ENCODE peak calls at places on chromosome 16, in five cellular contexts. Y is GM23248; J is ovary; L is CD4-positive, alpha-beta memory T cell; B is CD8-positive, alpha-beta memory T cell. A is an unnamed sample.

GRCh38 chr16:69294051-69294450 is 17.1 kb upstream of the VPS4A start:
- DNase-seq in Y (no peak), J (no peak), L (no peak), B (no peak), A (no peak)

GRCh38 chr16:89737341-89738071 is 16.2 kb downstream of the ZNF276 start:
- DNase-seq in Y (no peak), J (no peak), L (peak; percentile 82), B (peak; percentile 73), A (no peak)

GRCh38 chr16:67162439-67163163 is 1.9 kb upstream of the HSF4 start:
- DNase-seq in Y (no peak), J (no peak), L (no peak), B (no peak), A (no peak)

GRCh38 chr16:48720266-48720665 is 110.3 kb upstream of the N4BP1 start:
- DNase-seq in Y (peak; percentile 27), J (no peak), L (no peak), B (no peak), A (peak; percentile 7)

GRCh38 chr16:14263011-14263410 is 191.9 kb downstream of the MRTFB start:
- DNase-seq in Y (no peak), J (no peak), L (no peak), B (no peak), A (no peak)

GRCh38 chr16:27317738-27318398 is 4.1 kb downstream of the IL4R start:
- DNase-seq in Y (no peak), J (no peak), L (peak; percentile 18), B (no peak), A (no peak)

GRCh38 chr16:78605548-78606097 is 506.2 kb downstream of the WWOX start:
- DNase-seq in Y (no peak), J (no peak), L (no peak), B (no peak), A (peak; percentile 7)

GRCh38 chr16:4365014-4365406 is 6.6 kb upstream of the VASN start:
- DNase-seq in Y (no peak), J (no peak), L (no peak), B (no peak), A (no peak)

GRCh38 chr16:66462912-66463311 is 35.8 kb downstream of the BEAN1 start:
- DNase-seq in Y (no peak), J (no peak), L (no peak), B (no peak), A (no peak)

GRCh38 chr16:81752225-81752875 is 26.7 kb upstream of the PLCG2 start:
- DNase-seq in Y (peak; percentile 38), J (peak; percentile 22), L (no peak), B (no peak), A (peak; percentile 56)

GRCh38 chr16:81746566-81746965 is 32.5 kb upstream of the PLCG2 start:
- DNase-seq in Y (no peak), J (no peak), L (no peak), B (no peak), A (no peak)

GRCh38 chr16:81744911-81745310 is 34.2 kb upstream of the PLCG2 start:
- DNase-seq in Y (no peak), J (no peak), L (no peak), B (no peak), A (no peak)

GRCh38 chr16:81745704-81746558 is 33.2 kb upstream of the PLCG2 start:
- DNase-seq in Y (peak; percentile 70), J (peak; percentile 58), L (peak; percentile 72), B (peak; percentile 83), A (peak; percentile 76)

DNA sequence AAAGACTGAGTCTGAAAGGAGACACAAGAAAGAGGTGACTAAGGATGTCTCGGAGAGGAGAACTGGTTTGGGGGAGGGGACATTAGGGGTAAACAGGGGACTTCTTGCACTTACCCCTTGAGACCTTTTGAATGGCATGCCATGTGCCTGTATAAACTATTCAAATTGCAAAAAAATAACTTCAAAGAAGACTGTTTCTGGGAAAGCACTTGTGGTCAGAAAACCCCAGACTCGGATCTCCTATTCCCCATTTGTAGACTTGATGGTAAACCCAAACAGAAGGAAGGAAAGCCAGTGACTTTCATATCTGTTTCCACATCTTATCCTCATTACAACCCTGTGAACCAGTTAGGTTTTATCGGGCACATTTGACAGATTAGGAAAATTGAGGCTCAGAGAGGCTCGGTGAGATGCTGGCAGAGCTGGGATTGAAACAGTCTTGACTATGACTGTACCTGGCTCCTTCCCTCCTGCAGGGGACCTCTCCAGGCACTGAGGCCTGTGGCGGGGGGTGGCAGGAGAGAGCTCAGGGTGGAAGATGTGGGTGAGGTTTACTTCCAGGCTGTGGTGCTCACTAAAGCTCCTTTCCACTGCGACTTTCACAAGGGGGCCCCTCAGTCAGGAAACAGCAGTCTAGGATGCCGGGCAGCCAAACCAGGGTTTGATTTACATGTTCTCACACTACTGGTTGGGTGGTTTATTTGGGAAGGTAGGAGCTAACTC is 30.5 kb upstream of the PLCG2 start:
- DNase-seq in Y (no peak), J (no peak), L (no peak), B (no peak), A (no peak)
- H3K4me1 ChIP-seq in Y (no peaks in the 10 kb centered on the region), J (peaks cover 4% of the 10 kb centered on the region), L (peaks cover 12% of the 10 kb centered on the region), B (peaks cover 8% of the 10 kb centered on the region), A (peaks cover 6% of the 10 kb centered on the region)

GRCh38 chr16:1876468-1876867 is 4.5 kb upstream of the MEIOB start:
- DNase-seq in Y (no peak), J (no peak), L (no peak), B (no peak), A (no peak)
- H3K4me1 ChIP-seq in Y (no peaks in the 10 kb centered on the region), J (peaks cover 5% of the 10 kb centered on the region), L (no peaks in the 10 kb centered on the region), B (no peaks in the 10 kb centered on the region), A (no peaks in the 10 kb centered on the region)

DNA sequence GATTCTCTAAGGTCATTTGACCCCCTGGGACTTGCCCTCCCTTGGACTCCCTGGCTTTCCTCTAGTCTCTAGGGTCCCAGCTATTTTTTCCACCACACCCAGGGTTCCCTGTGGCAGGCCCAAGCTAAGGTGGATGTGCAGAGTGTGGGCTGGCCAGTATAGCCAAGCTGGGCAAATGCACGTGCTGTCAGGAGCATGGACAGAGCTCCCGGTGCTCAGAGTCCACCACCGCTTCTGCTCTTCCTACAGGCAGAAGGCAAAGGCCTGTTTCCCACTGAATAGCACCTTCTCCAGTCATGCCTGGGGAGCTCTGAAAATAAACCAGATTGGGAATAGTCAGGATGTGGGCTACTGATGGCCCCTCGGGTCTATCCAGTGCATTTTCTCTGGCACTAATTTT is 53.3 kb downstream of the GNAO1 start:
- DNase-seq in Y (no peak), J (no peak), L (no peak), B (no peak), A (no peak)
- H3K4me1 ChIP-seq in Y (peaks cover 4% of the 10 kb centered on the region), J (no peaks in the 10 kb centered on the region), L (no peaks in the 10 kb centered on the region), B (no peaks in the 10 kb centered on the region), A (no peaks in the 10 kb centered on the region)

GRCh38 chr16:24996301-24996700 is 18.9 kb downstream of the ARHGAP17 start:
- DNase-seq in Y (no peak), J (no peak), L (no peak), B (no peak), A (no peak)

GRCh38 chr16:24993722-24994686 is 21.2 kb downstream of the ARHGAP17 start:
- DNase-seq in Y (peak; percentile 96), J (no peak), L (no peak), B (no peak), A (no peak)

GRCh38 chr16:24995469-24995868 is 19.7 kb downstream of the ARHGAP17 start:
- DNase-seq in Y (no peak), J (no peak), L (no peak), B (no peak), A (no peak)

GRCh38 chr16:24996731-24997130 is 18.4 kb downstream of the ARHGAP17 start:
- DNase-seq in Y (no peak), J (no peak), L (no peak), B (no peak), A (no peak)

DNA sequence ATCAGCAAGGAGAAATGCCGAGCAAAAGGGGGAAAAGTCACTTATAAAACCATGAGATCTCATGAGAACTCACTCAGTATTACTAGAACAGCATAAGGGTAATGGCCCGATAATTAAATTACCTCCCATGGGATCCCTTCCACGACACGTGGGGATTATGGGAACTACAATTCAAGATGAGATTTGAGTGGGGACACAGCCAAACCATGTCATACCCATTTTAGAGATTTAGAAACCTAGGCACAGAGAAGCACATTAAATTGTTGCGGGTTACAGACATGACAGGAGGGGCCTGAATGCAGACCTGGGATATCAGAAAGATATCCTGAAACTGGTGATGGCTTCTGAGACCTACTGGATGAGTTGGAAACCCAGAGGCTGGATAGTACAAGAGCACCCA is 20.1 kb downstream of the ARHGAP17 start:
- DNase-seq in Y (no peak), J (no peak), L (no peak), B (no peak), A (no peak)
- H3K4me1 ChIP-seq in Y (peaks cover 42% of the 10 kb centered on the region), J (peaks cover 14% of the 10 kb centered on the region), L (peaks cover 13% of the 10 kb centered on the region), B (peaks cover 11% of the 10 kb centered on the region), A (peaks cover 96% of the 10 kb centered on the region)

GRCh38 chr16:84643180-84643583 is 5.1 kb upstream of the KLHL36 start:
- DNase-seq in Y (peak; percentile 94), J (peak; percentile 91), L (no peak), B (no peak), A (peak; percentile 68)

GRCh38 chr16:84638195-84638806 is 10.0 kb upstream of the KLHL36 start:
- DNase-seq in Y (no peak), J (no peak), L (no peak), B (no peak), A (no peak)

GRCh38 chr16:84640145-84640544 is 8.2 kb upstream of the KLHL36 start:
- DNase-seq in Y (no peak), J (no peak), L (no peak), B (no peak), A (no peak)

GRCh38 chr16:84643677-84644076 is 4.6 kb upstream of the KLHL36 start:
- DNase-seq in Y (no peak), J (no peak), L (no peak), B (no peak), A (no peak)

GRCh38 chr16:84641643-84642358 is 6.5 kb upstream of the KLHL36 start:
- DNase-seq in Y (no peak), J (no peak), L (peak; percentile 18), B (no peak), A (no peak)
- H3K4me1 ChIP-seq in Y (peaks cover 23% of the 10 kb centered on the region), J (peaks cover 5% of the 10 kb centered on the region), L (peaks cover 27% of the 10 kb centered on the region), B (peaks cover 33% of the 10 kb centered on the region), A (peaks cover 19% of the 10 kb centered on the region)

DNA sequence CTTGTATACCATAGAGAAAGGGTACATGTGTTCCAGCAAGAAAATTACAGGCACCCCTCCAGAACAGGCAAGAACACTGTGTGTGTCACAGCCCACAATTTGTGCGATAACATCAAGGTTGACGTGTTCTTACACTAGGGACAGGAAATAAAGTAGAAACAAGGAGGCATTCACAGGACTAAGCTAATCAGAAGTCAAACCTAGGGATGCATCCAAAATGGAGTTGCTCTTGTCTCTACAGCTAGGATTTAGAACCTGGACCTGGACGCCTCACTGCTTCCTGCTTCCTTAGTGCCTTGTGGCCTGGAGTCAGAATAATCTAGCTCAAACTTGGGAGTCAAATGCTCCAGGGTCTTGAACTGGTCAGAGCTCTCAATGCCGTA is 41.3 kb downstream of the GINS3 start:
- DNase-seq in Y (no peak), J (no peak), L (no peak), B (no peak), A (no peak)
- H3K4me1 ChIP-seq in Y (no peaks in the 10 kb centered on the region), J (no peaks in the 10 kb centered on the region), L (no peaks in the 10 kb centered on the region), B (no peaks in the 10 kb centered on the region), A (peaks cover 5% of the 10 kb centered on the region)

DNA sequence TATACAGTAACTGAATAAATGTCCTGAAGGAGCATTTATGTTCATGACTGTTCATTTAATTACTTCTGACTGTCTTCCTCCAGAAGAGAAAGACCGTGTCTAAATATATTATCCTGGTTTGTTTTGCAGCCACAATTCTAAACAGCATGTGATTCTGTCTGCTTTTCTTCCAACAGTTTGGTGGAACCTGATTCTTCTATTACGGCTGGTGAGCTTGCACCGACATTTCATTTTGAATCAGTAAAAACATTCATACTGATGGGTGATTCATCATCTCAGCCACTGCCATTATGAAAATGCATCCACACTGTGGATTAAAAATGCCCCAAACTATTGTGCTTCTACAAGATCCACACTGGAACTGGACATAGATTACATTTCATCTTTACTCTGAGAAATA is 16.9 kb downstream of the KNOP1 start:
- DNase-seq in Y (peak; percentile 43), J (no peak), L (no peak), B (no peak), A (no peak)
- H3K4me1 ChIP-seq in Y (peaks cover 48% of the 10 kb centered on the region), J (peaks cover 47% of the 10 kb centered on the region), L (peaks cover 33% of the 10 kb centered on the region), B (peaks cover 31% of the 10 kb centered on the region), A (peaks cover 80% of the 10 kb centered on the region)

A was measured in heart right ventricle.